ENCODE peak calls at places on chromosomes 12 and 14, in six cellular contexts. A is upper lobe of right lung, T is IMR-90, Z is heart right ventricle, N is ovary, M is tibial nerve. K is an unnamed sample. For H3K4me1, the result is how much of the 10 kb centered on the place peaks cover.

GRCh38 chr14:92683041-92683440 is 65.4 kb downstream of the LGMN start:
- DNase-seq in T (no peak), Z (no peak), N (no peak), A (peak), M (no peak), K (no peak)

GRCh38 chr14:95531473-95531872 is 3.4 kb upstream of the GLRX5 start:
- DNase-seq in N (no peak), M (no peak), Z (no peak), A (no peak), T (peak), K (no peak)

GRCh38 chr14:80456200-80456599 is 244.9 kb upstream of the DIO2 start:
- DNase-seq in N (no peak), Z (no peak), M (no peak), A (no peak), T (peak), K (no peak)

GRCh38 chr12:176321-177181 is 37.4 kb downstream of the SLC6A12 start:
- DNase-seq in T (peak), M (no peak), N (no peak), A (no peak), Z (peak), K (no peak)

GRCh38 chr14:45253754-45254300 is 825 bp upstream of the MIS18BP1 start:
- DNase-seq in A (peak), Z (peak), N (peak), M (no peak), T (peak), K (no peak)

GRCh38 chr12:89212339-89212771 is 139.9 kb downstream of the DUSP6 start:
- DNase-seq in A (no peak), M (no peak), Z (peak), N (no peak), T (no peak), K (no peak)

GRCh38 chr14:20440882-20441281 is 4.9 kb upstream of the KLHL33 start:
- DNase-seq in M (no peak), T (peak), Z (no peak), A (no peak), N (no peak), K (no peak)

GRCh38 chr14:69880051-69880487 is 853 bp downstream of the SMOC1 start:
- DNase-seq in N (no peak), M (no peak), A (no peak), Z (no peak), T (peak), K (no peak)

GRCh38 chr12:66196806-66197205 is 7.8 kb downstream of the IRAK3 start:
- DNase-seq in A (no peak), Z (no peak), M (no peak), T (no peak), N (no peak), K (no peak)

GRCh38 chr14:50055461-50056228 is 60.7 kb downstream of the VCPKMT start:
- DNase-seq in N (no peak), Z (no peak), T (no peak), M (no peak), A (peak), K (no peak)

GRCh38 chr12:76329163-76329562 is 19.1 kb downstream of the BBS10 start:
- DNase-seq in N (no peak), A (no peak), M (no peak), T (peak), Z (no peak), K (no peak)

GRCh38 chr14:103816991-103817390 is 30.4 kb downstream of the PPP1R13B start:
- DNase-seq in Z (no peak), A (no peak), T (no peak), N (no peak), M (no peak), K (no peak)

GRCh38 chr12:1519642-1520041 is 74.7 kb downstream of the FBXL14 start:
- DNase-seq in N (no peak), A (peak), Z (no peak), T (no peak), M (no peak), K (no peak)

GRCh38 chr12:109718390-109718789 is 4.8 kb downstream of the FAM222A start:
- DNase-seq in M (no peak), T (no peak), Z (no peak), A (no peak), N (no peak), K (no peak)
- H3K4me1 ChIP-seq in M (under half), T (under half), Z (under half), A (under half), N (under half), K (under half)

GRCh38 chr12:44654641-44655625 is 221.2 kb downstream of the NELL2 start:
- DNase-seq in Z (no peak), M (no peak), A (no peak), N (no peak), T (no peak), K (no peak)
- H3K27ac ChIP-seq in Z (no peak), M (no peak), A (no peak), N (no peak), T (no peak), K (no peak)

GRCh38 chr12:26120561-26121274 is 4.1 kb downstream of the BHLHE41 start:
- DNase-seq in N (no peak), A (no peak), M (no peak), T (no peak), Z (no peak), K (no peak)

GRCh38 chr12:26123482-26123980 is 1.3 kb downstream of the BHLHE41 start:
- DNase-seq in M (no peak), Z (no peak), T (peak), A (no peak), N (no peak), K (no peak)

GRCh38 chr12:26121323-26121740 is 3.5 kb downstream of the BHLHE41 start:
- DNase-seq in N (no peak), A (no peak), Z (no peak), M (no peak), T (no peak), K (no peak)

GRCh38 chr12:26122681-26123481 is 2.0 kb downstream of the BHLHE41 start:
- DNase-seq in A (peak), N (peak), T (peak), M (peak), Z (peak), K (no peak)

DNA sequence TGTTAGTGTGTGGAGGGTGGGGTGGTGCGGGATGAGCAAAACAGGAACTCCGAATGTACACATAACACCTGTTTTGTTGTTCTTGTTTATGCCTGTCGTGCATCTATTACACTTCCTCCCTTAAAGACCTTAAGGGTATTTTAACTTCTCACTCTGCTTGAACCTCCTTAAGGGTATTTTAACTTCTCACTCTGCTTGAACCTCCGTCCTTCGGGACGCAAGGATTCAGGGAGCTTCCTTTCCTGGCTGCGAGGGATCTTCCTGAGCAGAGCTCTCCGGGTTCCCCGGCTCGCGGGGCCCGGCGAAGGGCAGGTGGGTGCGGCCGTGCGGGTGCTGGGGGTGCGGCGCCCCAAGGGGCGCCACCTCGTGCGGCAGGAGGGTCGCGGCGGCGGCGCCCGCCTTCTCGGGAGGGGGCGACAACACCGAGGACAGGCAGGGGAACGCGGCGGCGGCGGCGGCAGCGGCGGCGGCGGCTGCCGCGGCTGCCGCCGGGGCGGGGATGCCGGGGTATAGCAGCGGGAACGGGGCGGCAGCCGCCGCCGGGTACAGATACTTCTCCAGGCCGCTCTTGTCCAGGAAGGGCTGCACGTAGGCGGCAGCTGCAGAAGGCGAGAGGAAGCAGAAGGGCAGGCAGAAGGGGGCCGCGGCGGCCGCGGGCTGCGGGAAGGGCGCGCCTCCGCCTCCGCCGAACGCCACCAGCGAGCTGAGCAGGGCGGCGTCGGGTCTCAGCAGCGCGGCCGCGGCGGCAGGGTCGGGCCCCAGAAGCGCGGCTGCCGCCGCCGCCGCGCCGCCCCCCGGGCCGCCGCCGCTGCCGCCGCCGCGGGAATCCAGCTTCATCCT is 2.8 kb downstream of the BHLHE41 start:
- DNase-seq in A (peak), M (no peak), N (no peak), Z (no peak), T (peak), K (no peak)
- H3K4me1 ChIP-seq in A (under half), M (under half), N (under half), Z (half or more), T (under half), K (under half)

DNA sequence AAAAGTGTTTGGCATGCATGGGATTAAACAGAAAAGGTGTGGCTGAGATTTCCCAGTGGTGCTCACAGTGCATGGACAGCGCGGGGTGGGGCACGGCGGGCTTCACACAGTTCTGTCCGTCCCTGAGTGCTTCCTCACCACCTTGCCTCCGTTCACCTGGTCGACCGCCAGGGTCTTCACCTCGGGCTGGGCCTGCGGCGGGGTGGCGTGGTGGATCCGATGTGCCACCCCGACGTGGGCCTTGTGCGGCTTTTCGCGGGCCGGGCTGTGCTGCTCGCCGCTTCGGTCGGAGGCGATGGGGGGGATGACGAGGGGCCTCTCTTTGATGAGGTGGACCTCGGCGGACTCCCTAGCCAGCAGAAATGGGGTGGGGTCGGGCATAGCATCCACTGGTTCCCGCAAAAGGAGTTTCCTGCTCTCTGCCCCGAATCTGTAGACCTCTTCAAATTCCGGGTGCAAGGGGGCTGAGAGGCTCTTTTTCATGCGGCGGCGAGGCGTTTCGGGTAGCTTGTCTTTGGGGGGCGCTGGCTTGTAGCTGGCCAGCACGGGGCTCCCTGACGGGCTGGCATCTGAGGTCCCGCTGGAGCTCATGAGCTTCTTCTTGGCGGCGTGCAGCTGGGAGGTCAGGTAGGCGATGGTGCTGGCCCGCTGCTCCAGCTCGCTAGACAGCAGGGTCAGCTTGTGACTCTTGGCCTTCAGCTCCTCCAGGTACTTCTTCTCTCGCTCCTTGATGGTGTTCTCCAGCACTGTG is 35.5 kb downstream of the CCDC92 start:
- DNase-seq in M (no peak), A (peak), T (no peak), N (no peak), Z (no peak), K (no peak)
- H3K27ac ChIP-seq in M (no peak), A (peak), T (no peak), N (no peak), Z (no peak), K (no peak)

GRCh38 chr12:108712925-108713203 is 18.5 kb downstream of the CORO1C start:
- DNase-seq in A (no peak), M (no peak), T (no peak), N (no peak), Z (no peak), K (no peak)

GRCh38 chr12:108712164-108712924 is 19.0 kb downstream of the CORO1C start:
- DNase-seq in T (no peak), N (no peak), A (no peak), M (no peak), Z (no peak), K (no peak)

GRCh38 chr12:108713471-108713870 is 17.8 kb downstream of the CORO1C start:
- DNase-seq in Z (no peak), A (no peak), M (no peak), N (no peak), T (no peak), K (no peak)

GRCh38 chr12:108717243-108717642 is 14.1 kb downstream of the CORO1C start:
- DNase-seq in Z (no peak), A (no peak), N (no peak), M (no peak), T (no peak), K (no peak)

GRCh38 chr12:108714866-108715265 is 16.5 kb downstream of the CORO1C start:
- DNase-seq in T (no peak), A (no peak), M (no peak), N (no peak), Z (no peak), K (no peak)
- H3K4me1 ChIP-seq in T (under half), A (under half), M (under half), N (under half), Z (half or more), K (under half)

DNA sequence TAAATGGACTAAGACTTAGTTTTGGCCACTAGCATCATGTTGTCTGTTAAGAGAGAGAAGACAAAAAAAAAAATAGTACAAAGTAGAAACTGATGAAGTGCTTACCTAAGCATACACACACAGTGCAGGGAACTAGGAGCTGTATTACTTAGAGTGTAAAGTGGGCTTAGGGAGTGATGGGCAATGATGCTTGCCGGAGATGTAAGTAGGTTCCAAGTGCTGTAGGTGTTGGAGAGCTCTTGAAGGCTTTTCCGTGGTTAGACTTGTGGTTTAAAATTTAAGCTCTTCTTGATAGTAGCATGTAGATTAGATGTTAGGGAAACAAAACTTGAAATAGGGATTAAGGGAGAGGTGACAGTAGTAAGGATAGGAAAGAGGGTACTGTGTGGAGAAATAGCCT is 34.7 kb downstream of the MIA2 start:
- DNase-seq in M (no peak), T (peak), N (no peak), Z (no peak), A (no peak), K (no peak)
- H3K27ac ChIP-seq in M (no peak), T (no peak), N (no peak), Z (no peak), A (no peak), K (no peak)

GRCh38 chr12:7090222-7090998 is 1.8 kb downstream of the C1R start:
- DNase-seq in N (peak), Z (no peak), T (peak), M (no peak), A (no peak), K (no peak)
- H3K4me1 ChIP-seq in N (under half), Z (under half), T (under half), M (under half), A (under half), K (under half)

GRCh38 chr12:4115570-4115969 is 158.0 kb upstream of the CCND2 start:
- DNase-seq in T (no peak), Z (no peak), M (no peak), A (no peak), N (no peak), K (no peak)
- H3K27ac ChIP-seq in T (no peak), Z (no peak), M (no peak), A (no peak), N (no peak), K (no peak)

GRCh38 chr14:24894583-24895242 is 155.2 kb downstream of the STXBP6 start:
- DNase-seq in M (no peak), A (no peak), Z (no peak), T (no peak), N (no peak), K (no peak)
- H3K4me1 ChIP-seq in M (under half), A (under half), Z (under half), T (under half), N (under half), K (under half)

GRCh38 chr12:106446429-106447092 is 89.0 kb downstream of the POLR3B start:
- DNase-seq in T (no peak), A (no peak), N (no peak), Z (no peak), M (no peak), K (no peak)
- H3K27ac ChIP-seq in T (no peak), A (no peak), N (no peak), Z (no peak), M (peak), K (no peak)

K was measured in iPS DF 6.9.